ENCODE peak calls at places on chromosomes 7 and 10, in eight cellular contexts. R is heart left ventricle; E is brain microvascular endothelial cell; Z is CD4-positive, alpha-beta T cell; T is Peyer's patch; Q is psoas muscle; P is substantia nigra; Y is aorta. B is an unnamed sample.

GRCh38 chr7:108190891-108191290 is 60.7 kb upstream of the LAMB4 start:
- DNase-seq in R (no peak), E (no peak), Z (no peak), T (no peak), Q (no peak), P (no peak), Y (no peak), B (no peak)

GRCh38 chr10:59829601-59830000 is 76.3 kb upstream of the MRLN start:
- DNase-seq in R (no peak), E (no peak), Z (no peak), T (no peak), Q (no peak), P (no peak), Y (no peak), B (no peak)

GRCh38 chr7:143965280-143965679 is 10.6 kb downstream of the OR2F1 start:
- DNase-seq in R (no peak), E (peak; percentile 47), Z (no peak), T (no peak), Q (no peak), P (no peak), Y (no peak), B (no peak)

GRCh38 chr10:132374176-132374575 is 22.8 kb upstream of the PWWP2B start:
- DNase-seq in R (no peak), E (no peak), Z (no peak), T (peak; percentile 32), Q (no peak), P (no peak), Y (peak; percentile 32), B (peak; percentile 68)

GRCh38 chr10:26839966-26840627 is 20.7 kb downstream of the ABI1 start:
- DNase-seq in R (no peak), E (no peak), Z (no peak), T (no peak), Q (no peak), P (no peak), Y (no peak), B (no peak)

GRCh38 chr7:136947347-136947746 is 78.9 kb downstream of the CHRM2 start:
- DNase-seq in R (no peak), E (peak; percentile 40), Z (no peak), T (no peak), Q (no peak), P (no peak), Y (no peak), B (no peak)

GRCh38 chr10:101065479-101066145 is 3.8 kb downstream of the KAZALD1 start:
- DNase-seq in R (no peak), E (no peak), Z (no peak), T (no peak), Q (no peak), P (no peak), Y (no peak), B (no peak)

GRCh38 chr10:95240811-95241210 is 46.8 kb downstream of the ACSM6 start:
- DNase-seq in R (no peak), E (no peak), Z (no peak), T (no peak), Q (no peak), P (no peak), Y (no peak), B (no peak)

GRCh38 chr10:122331615-122332446 is 42.7 kb upstream of the PLEKHA1 start:
- DNase-seq in R (no peak), E (no peak), Z (no peak), T (no peak), Q (no peak), P (peak; percentile 14), Y (no peak), B (no peak)

DNA sequence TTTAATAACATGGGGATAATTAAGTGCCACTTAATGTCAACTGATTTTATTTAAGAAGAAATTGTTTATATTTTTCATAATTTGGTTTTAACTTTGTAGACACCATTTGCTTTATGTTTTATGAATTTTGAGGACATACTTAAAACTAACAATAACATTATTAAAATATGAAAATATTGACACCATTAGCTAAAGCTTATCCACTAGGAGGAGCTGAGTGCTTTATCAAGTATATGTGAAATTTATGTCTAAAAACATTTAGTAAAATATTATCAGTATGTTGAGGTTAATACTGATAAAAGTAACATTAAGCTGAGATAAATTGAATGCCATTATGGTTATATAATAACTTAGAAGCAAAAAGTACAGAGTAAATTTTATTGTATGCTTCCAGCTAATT is 622.1 kb downstream of the ARL4A start:
- DNase-seq in R (no peak), E (no peak), Z (no peak), T (no peak), Q (no peak), P (no peak), Y (no peak), B (no peak)
- H3K27ac ChIP-seq in R (no peak overlapping the region), E (no peak overlapping the region), Z (no peak overlapping the region), T (no peak overlapping the region), Q (no peak overlapping the region), P (no peak overlapping the region), Y (no peak overlapping the region), B (no peak overlapping the region)

GRCh38 chr10:63157845-63158624 is 24.9 kb downstream of the NRBF2 start:
- DNase-seq in R (no peak), E (peak; percentile 35), Z (peak; percentile 10), T (no peak), Q (no peak), P (no peak), Y (no peak), B (no peak)
- H3K27ac ChIP-seq in R (no peak overlapping the region), E (no peak overlapping the region), Z (no peak overlapping the region), T (no peak overlapping the region), Q (no peak overlapping the region), P (no peak overlapping the region), Y (no peak overlapping the region), B (no peak overlapping the region)

GRCh38 chr7:74094224-74095095 is 10.9 kb downstream of the LIMK1 start:
- DNase-seq in R (peak; percentile 88), E (peak; percentile 96), Z (peak; percentile 66), T (peak; percentile 63), Q (peak; percentile 78), P (no peak), Y (peak; percentile 92), B (peak; percentile 91)

GRCh38 chr7:74093671-74094223 is 10.1 kb downstream of the LIMK1 start:
- DNase-seq in R (no peak), E (no peak), Z (peak; percentile 11), T (no peak), Q (no peak), P (no peak), Y (no peak), B (no peak)

GRCh38 chr7:74099031-74099430 is 15.4 kb downstream of the LIMK1 start:
- DNase-seq in R (no peak), E (no peak), Z (no peak), T (no peak), Q (no peak), P (no peak), Y (no peak), B (no peak)

GRCh38 chr7:74101061-74101681 is 17.6 kb downstream of the LIMK1 start:
- DNase-seq in R (peak; percentile 48), E (no peak), Z (no peak), T (no peak), Q (peak; percentile 66), P (no peak), Y (no peak), B (no peak)

DNA sequence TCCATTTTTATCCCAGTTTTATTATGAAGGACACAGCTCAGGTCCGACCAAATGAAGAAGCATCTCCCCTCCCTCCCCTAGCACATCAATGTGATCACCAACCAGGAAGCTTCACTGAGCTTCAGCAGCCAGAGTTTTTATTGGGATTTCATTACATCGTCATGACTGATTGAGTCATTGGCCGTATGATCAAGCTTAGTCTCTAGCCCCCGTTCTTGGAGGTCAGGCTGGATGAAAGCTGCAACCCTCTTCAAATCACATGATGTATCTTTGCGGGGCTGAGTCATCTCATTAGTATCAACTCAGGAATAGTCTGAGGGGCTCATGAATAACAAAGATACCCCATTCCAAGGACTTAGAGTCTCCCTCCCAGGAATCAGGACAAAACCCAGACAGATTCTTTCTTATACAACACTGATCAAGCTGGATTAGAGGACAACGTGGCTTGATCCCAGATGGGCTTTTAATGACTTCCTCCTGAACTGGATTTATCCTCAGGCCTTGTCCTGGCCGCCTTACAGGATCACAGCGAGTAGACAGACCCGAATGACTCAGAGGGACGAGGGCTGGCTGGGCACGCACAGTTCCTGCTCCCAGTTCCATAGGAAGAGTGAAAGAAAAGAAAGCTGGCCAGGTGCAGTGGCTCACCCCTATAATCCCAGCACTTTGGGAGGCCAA is 14.5 kb downstream of the LIMK1 start:
- DNase-seq in R (no peak), E (peak; percentile 98), Z (no peak), T (no peak), Q (peak; percentile 72), P (no peak), Y (peak; percentile 69), B (peak; percentile 85)
- H3K27ac ChIP-seq in R (no peak overlapping the region), E (peak overlapping the region; percentile 100), Z (no peak overlapping the region), T (peak overlapping the region; percentile 40), Q (peak overlapping the region; percentile 55), P (no peak overlapping the region), Y (no peak overlapping the region), B (peak overlapping the region; percentile 81)

DNA sequence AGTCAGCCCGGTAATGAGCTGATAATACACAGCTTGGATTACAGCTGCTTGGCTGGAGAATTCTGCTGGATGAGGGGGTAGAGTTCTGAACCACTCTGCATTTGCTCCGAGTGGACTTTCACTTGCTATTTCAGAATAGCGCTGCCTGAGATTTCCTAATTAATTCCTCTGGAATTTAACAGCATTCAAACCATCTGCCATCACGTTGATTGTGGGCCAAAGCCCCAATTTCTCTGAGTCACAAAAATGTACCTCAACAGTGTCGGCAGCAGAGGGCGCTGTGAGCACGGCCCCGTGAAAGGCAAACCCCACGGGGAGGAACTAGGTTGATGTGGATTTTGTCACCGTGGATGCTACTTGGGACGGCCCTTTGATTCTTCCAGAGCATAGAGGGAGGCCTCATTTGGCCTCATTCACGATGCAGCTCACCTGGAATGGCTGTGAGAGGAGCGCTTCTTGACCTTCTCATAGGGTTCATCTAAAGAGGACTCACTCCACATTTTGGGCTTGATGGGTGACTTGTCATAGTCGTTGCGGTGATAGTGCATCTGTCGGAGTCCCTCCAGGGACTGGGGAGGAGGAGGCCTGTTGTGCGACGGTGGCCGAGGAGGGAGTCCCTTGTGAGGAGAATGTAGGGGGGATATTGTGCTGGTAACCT is 73.3 kb downstream of the PRPF18 start:
- DNase-seq in R (peak; percentile 66), E (no peak), Z (peak; percentile 58), T (peak; percentile 69), Q (peak; percentile 83), P (peak; percentile 66), Y (peak; percentile 78), B (peak; percentile 80)
- H3K27ac ChIP-seq in R (peak overlapping the region; percentile 49), E (no peak overlapping the region), Z (no peak overlapping the region), T (peak overlapping the region; percentile 15), Q (no peak overlapping the region), P (peak overlapping the region; percentile 14), Y (no peak overlapping the region), B (peak overlapping the region; percentile 64)

GRCh38 chr7:75711076-75711475 is 27.7 kb downstream of the HIP1 start:
- DNase-seq in R (no peak), E (no peak), Z (no peak), T (no peak), Q (no peak), P (no peak), Y (no peak), B (no peak)
- H3K27ac ChIP-seq in R (peak overlapping the region; percentile 88), E (no peak overlapping the region), Z (no peak overlapping the region), T (no peak overlapping the region), Q (peak overlapping the region; percentile 63), P (no peak overlapping the region), Y (peak overlapping the region; percentile 94), B (no peak overlapping the region)

DNA sequence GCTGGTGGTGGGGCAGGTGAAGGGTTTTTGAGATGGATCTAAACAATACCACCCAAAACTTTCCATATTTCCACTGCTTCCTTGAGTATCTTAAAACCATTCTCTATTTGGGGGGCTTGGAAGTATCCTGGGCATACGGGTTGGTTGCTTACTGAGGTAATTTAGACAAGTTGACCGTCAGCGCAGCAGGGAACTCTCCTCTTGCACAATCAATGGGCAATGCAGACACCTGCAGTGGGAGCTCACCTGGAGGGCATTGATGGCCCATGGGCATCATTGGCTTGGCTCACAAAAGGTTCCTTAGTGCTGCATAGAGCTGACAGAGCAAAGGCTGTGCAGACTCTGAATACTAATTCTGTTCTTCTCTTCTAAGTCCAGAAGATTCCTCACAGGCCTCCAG is 101.5 kb downstream of the EPDR1 start:
- DNase-seq in R (no peak), E (no peak), Z (no peak), T (no peak), Q (no peak), P (no peak), Y (no peak), B (no peak)
- H3K27ac ChIP-seq in R (no peak overlapping the region), E (no peak overlapping the region), Z (no peak overlapping the region), T (no peak overlapping the region), Q (no peak overlapping the region), P (no peak overlapping the region), Y (no peak overlapping the region), B (no peak overlapping the region)

B was measured in suprapubic skin.